ENCODE peak calls at places on chromosome X, in seven cellular contexts. J is foreskin melanocyte, O is NT2/D1, F is GM10248, B is COR-L47, K is naive B cell, S is HuH-7.5. Q is an unnamed sample.

GRCh38 chrX:35826503-35826902 is 28.4 kb downstream of the MAGEB16 start:
- DNase-seq in J (no peak), O (no peak), F (no peak), B (peak; percentile 32), K (no peak), S (no peak), Q (no peak)

GRCh38 chrX:85963736-85964135 is 83.6 kb downstream of the CHM start:
- DNase-seq in J (peak; percentile 38), O (peak; percentile 5), F (no peak), B (no peak), K (no peak), S (no peak), Q (peak; percentile 9)

GRCh38 chrX:28549839-28550238 is 37.4 kb upstream of the IL1RAPL1 start:
- DNase-seq in J (no peak), O (no peak), F (no peak), B (no peak), K (no peak), S (no peak), Q (no peak)

GRCh38 chrX:121876316-121876715 is 828.9 kb downstream of the GLUD2 start:
- DNase-seq in J (no peak), O (no peak), F (no peak), B (no peak), K (no peak), S (no peak), Q (no peak)

GRCh38 chrX:113929004-113929403 is 654.9 kb upstream of the HTR2C start:
- DNase-seq in J (peak; percentile 21), O (peak; percentile 75), F (no peak), B (no peak), K (no peak), S (no peak), Q (no peak)

GRCh38 chrX:43750248-43750676 is 94.2 kb downstream of the MAOA start:
- DNase-seq in J (peak; percentile 17), O (peak; percentile 42), F (peak; percentile 28), B (peak; percentile 42), K (peak; percentile 45), S (peak; percentile 8), Q (peak; percentile 21)

GRCh38 chrX:124098089-124098488 is 136.6 kb downstream of the STAG2 start:
- DNase-seq in J (peak; percentile 5), O (no peak), F (peak; percentile 13), B (no peak), K (peak; percentile 1), S (no peak), Q (no peak)

GRCh38 chrX:143788265-143788664 is 67.7 kb upstream of the SPANXN2 start:
- DNase-seq in J (peak; percentile 46), O (peak; percentile 0), F (no peak), B (no peak), K (no peak), S (no peak), Q (no peak)

GRCh38 chrX:105017641-105018040 is 202.9 kb downstream of the TEX13A start:
- DNase-seq in J (no peak), O (no peak), F (no peak), B (no peak), K (no peak), S (no peak), Q (no peak)

GRCh38 chrX:1385824-1386223 is 6.1 kb downstream of the SLC25A6 start:
- DNase-seq in J (no peak), O (no peak), F (peak; percentile 6), B (no peak), K (no peak), S (no peak), Q (no peak)

GRCh38 chrX:34631826-34632225 is 25.3 kb downstream of the TMEM47 start:
- DNase-seq in J (peak; percentile 15), O (no peak), F (no peak), B (no peak), K (no peak), S (no peak), Q (peak; percentile 28)

GRCh38 chrX:53223955-53224859 is 800 bp downstream of the KDM5C start:
- DNase-seq in J (no peak), O (no peak), F (no peak), B (no peak), K (no peak), S (no peak), Q (no peak)

GRCh38 chrX:71996826-71997225 is 86.2 kb downstream of the NHSL2 start:
- DNase-seq in J (no peak), O (peak; percentile 90), F (no peak), B (no peak), K (no peak), S (no peak), Q (no peak)

GRCh38 chrX:108834036-108834435 is 97.7 kb upstream of the IRS4 start:
- DNase-seq in J (no peak), O (no peak), F (no peak), B (no peak), K (no peak), S (no peak), Q (no peak)

GRCh38 chrX:150772150-150772970 is 79.2 kb downstream of the MTMR1 start:
- DNase-seq in J (peak; percentile 29), O (peak; percentile 43), F (peak; percentile 81), B (peak; percentile 31), K (peak; percentile 54), S (peak; percentile 72), Q (no peak)

GRCh38 chrX:40504801-40505605 is 75.8 kb upstream of the ATP6AP2 start:
- DNase-seq in J (peak; percentile 58), O (peak; percentile 30), F (no peak), B (no peak), K (no peak), S (no peak), Q (peak; percentile 67)

Q was measured in smooth muscle cell of the brain vasculature.